ENCODE peak calls at places on chromosomes 1 and 21, in four cellular contexts. N is heart left ventricle, Y is heart right ventricle, S is dorsolateral prefrontal cortex. J is an unnamed sample.

GRCh38 chr1:55427576-55427975 is 212.4 kb upstream of the USP24 start:
- DNase-seq in S (no peak), N (no peak), Y (no peak), J (no peak)

GRCh38 chr21:40732243-40732642 is 114.7 kb downstream of the DSCAM start:
- DNase-seq in S (no peak), Y (no peak), N (no peak), J (no peak)

GRCh38 chr1:234970731-234971476 is 157.7 kb downstream of the TOMM20 start:
- DNase-seq in Y (peak; percentile 75), S (peak; percentile 63), N (peak; percentile 77), J (peak; percentile 93)

GRCh38 chr1:84691139-84691783 is 1.0 kb upstream of the SSX2IP start:
- DNase-seq in N (no peak), Y (no peak), S (no peak), J (no peak)

GRCh38 chr1:183100575-183100974 is 77.4 kb downstream of the LAMC1 start:
- DNase-seq in N (no peak), S (no peak), Y (no peak), J (no peak)

GRCh38 chr1:16187748-16188401 is 24.6 kb downstream of the ARHGEF19 start:
- DNase-seq in Y (peak; percentile 69), S (peak; percentile 71), N (peak; percentile 74), J (peak; percentile 76)

GRCh38 chr1:117371436-117372151 is 4.3 kb downstream of the MAN1A2 start:
- DNase-seq in S (no peak), Y (no peak), N (no peak), J (no peak)

GRCh38 chr1:154619181-154619948 is 11.4 kb upstream of the ADAR start:
- DNase-seq in N (no peak), Y (no peak), S (no peak), J (no peak)

GRCh38 chr1:168726719-168727118 is 2.3 kb downstream of the DPT start:
- DNase-seq in N (no peak), Y (no peak), S (no peak), J (no peak)

GRCh38 chr1:115252585-115252984 is 85.5 kb downstream of the NGF start:
- DNase-seq in N (no peak), Y (no peak), S (no peak), J (no peak)

DNA sequence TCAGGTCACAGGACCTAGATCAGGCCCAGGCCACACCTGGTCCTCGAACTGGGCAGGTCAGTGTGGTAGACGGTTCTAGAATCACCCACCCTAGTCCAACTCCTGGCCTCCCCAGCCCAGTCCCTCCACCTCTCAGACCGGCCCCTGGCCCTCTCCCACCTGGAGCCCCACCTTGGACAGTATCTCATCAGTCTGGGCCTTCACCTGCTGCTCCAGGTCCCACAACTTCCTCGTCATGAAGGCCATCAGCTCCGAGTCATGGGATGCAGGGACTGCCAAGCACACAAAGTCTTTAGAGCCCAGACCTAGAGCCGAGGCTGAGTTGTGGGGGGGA is 8.7 kb downstream of the UBXN11 start:
- DNase-seq in N (no peak), S (no peak), Y (no peak), J (no peak)
- H3K27ac ChIP-seq in N (no peak overlapping the region), S (no peak overlapping the region), Y (no peak overlapping the region), J (no peak overlapping the region)

DNA sequence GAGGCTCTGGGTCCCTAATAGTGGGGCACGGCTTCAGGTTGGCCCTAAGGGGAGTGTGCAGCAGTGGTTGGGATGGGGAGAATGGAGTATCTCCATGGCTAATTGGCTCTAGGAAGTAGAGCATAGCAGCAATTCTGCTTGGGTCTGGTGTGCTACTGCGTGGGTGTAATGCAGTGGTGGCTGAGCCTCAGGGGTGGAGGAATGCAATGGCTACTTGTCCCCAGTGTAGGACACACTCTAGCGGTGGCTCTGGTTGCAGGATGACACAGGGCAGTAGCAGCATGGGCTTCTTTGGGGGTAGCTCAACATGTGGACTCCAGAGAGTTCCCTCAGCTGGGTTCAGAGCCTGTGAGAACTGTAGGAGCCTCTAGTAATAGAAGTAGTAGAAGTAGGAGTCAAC is 91.2 kb upstream of the FAM78B start:
- DNase-seq in S (no peak), N (no peak), Y (no peak), J (no peak)
- TF ChIP-seq CTCF in S (no peak), N (no peak), Y (no peak), J (no peak)

DNA sequence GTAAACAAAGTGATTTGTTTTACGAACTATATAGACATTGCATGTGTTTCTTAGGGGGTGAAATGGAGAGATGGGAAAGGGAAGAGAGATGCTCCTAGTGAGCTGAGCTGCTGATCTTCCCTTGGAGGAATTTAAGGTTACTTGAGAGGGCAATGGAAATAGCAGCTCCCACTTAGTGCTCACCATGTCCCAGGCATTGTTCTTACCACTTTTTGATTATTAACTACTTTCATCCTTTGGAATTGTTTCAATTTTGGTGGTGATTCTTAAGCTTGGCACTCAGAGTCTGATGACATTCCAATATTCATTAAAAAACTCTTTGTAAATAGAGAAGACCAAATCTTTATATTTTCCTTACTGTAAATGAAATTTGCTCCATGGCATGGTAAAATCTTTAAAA is 124.9 kb downstream of the ITSN1 start:
- DNase-seq in Y (no peak), N (no peak), S (no peak), J (no peak)
- H3K4me3 ChIP-seq in Y (no peak overlapping the region), N (no peak overlapping the region), S (no peak overlapping the region), J (no peak overlapping the region)

GRCh38 chr1:156410740-156411139 is 41.7 kb downstream of the RHBG start:
- DNase-seq in S (no peak), Y (no peak), N (no peak), J (no peak)
- H3K27ac ChIP-seq in S (peak overlapping the region; percentile 93), Y (no peak overlapping the region), N (no peak overlapping the region), J (no peak overlapping the region)

GRCh38 chr1:38128511-38128910 is 81.9 kb upstream of the POU3F1 start:
- DNase-seq in Y (no peak), N (no peak), S (no peak), J (no peak)
- TF ChIP-seq CTCF in Y (no peak), N (no peak), S (no peak), J (no peak)

GRCh38 chr1:107551491-107551890 is 410.7 kb downstream of the NTNG1 start:
- DNase-seq in N (no peak), S (no peak), Y (no peak), J (no peak)
- H3K4me3 ChIP-seq in N (no peak overlapping the region), S (no peak overlapping the region), Y (no peak overlapping the region), J (no peak overlapping the region)

GRCh38 chr1:52238887-52239707 is 97.2 kb downstream of the ZFYVE9 start:
- DNase-seq in N (no peak), S (no peak), Y (no peak), J (no peak)

GRCh38 chr1:52237430-52237829 is 95.5 kb downstream of the ZFYVE9 start:
- DNase-seq in Y (no peak), N (no peak), S (no peak), J (no peak)

GRCh38 chr1:52240592-52240991 is 98.7 kb downstream of the ZFYVE9 start:
- DNase-seq in Y (no peak), N (no peak), S (no peak), J (no peak)

GRCh38 chr1:52239708-52240001 is 97.8 kb downstream of the ZFYVE9 start:
- DNase-seq in S (no peak), N (no peak), Y (no peak), J (no peak)

GRCh38 chr1:52238474-52238873 is 96.6 kb downstream of the ZFYVE9 start:
- DNase-seq in Y (no peak), S (no peak), N (no peak), J (no peak)
- H3K27ac ChIP-seq in Y (no peak overlapping the region), S (no peak overlapping the region), N (no peak overlapping the region), J (no peak overlapping the region)

DNA sequence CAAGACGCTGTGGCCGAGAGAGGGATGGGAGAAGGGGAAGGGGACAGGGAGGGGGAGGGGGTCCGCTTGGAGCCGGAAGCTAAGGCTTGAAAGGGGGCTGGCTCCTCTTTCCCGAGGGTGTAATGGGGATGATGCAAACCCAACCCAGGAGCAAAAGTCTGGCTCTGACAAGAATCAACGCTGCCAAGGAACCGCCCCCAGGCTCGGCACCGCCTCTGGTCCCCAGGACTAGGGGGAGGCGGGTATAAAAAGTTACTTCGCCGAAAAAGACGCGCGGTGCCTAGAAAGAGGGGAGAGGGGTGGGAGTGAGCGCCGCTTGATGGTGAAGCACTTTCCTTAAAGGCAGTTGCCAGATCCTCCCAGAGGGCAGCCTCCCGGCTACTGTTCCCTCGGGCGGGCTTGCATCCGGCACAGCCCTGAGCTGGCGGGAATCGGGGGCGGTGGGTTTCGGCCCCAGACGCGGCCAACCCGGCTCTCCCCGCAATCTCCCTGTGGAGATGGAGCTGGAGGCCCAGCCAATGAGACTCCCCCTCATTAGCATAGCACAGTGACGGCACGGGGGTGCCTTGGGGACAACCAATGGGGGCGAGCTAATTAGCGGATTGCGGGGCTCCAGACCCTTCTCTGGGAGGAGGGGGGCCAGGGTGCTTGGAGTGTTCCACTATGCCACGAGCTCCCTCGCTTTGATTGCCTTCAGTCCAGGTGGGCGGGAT is at the start of gene KCNT2:
- DNase-seq in S (peak; percentile 44), N (peak; percentile 66), Y (peak; percentile 58), J (peak; percentile 80)
- TF ChIP-seq CTCF in S (no peak), N (no peak), Y (no peak), J (no peak)